ENCODE peak calls at places on chromosomes 13 and 19, in six cellular contexts. D, M, Y, T, K and E are unnamed samples.

GRCh38 chr13:61685683-61686013 is 270.0 kb upstream of the PCDH20 start:
- DNase-seq in T (no peak), D (no peak), Y (no peak), K (no peak), M (no peak), E (no peak)

GRCh38 chr19:1214862-1215731 is 9.5 kb downstream of the STK11 start:
- DNase-seq in T (no peak), D (no peak), K (no peak), M (peak), Y (no peak), E (no peak)

GRCh38 chr19:10617409-10618121 is 7.8 kb upstream of the SLC44A2 start:
- DNase-seq in K (no peak), M (peak), D (peak), T (no peak), Y (no peak), E (no peak)

GRCh38 chr19:16889429-16889882 is 657 bp downstream of the F2RL3 start:
- DNase-seq in K (no peak), Y (no peak), T (no peak), D (no peak), M (no peak), E (no peak)

GRCh38 chr19:11737964-11738745 is 591 bp downstream of the ZNF823 start:
- DNase-seq in Y (peak), M (peak), K (peak), D (peak), T (peak), E (peak)

GRCh38 chr19:16514383-16515019 is 18.3 kb downstream of the C19orf44 start:
- DNase-seq in M (no peak), K (no peak), Y (no peak), T (no peak), D (no peak), E (no peak)

GRCh38 chr13:106589716-106590115 is 21.8 kb upstream of the ARGLU1 start:
- DNase-seq in Y (no peak), T (no peak), K (no peak), M (no peak), D (no peak), E (no peak)

GRCh38 chr19:719636-720377 is 11.1 kb downstream of the PALM start:
- DNase-seq in D (no peak), T (no peak), M (no peak), Y (no peak), K (no peak), E (no peak)

GRCh38 chr19:3459322-3459881 is 20.9 kb downstream of the SMIM24 start:
- DNase-seq in T (no peak), D (peak), Y (no peak), M (no peak), K (no peak), E (no peak)

GRCh38 chr19:13597625-13598024 is 91.3 kb upstream of the CACNA1A start:
- DNase-seq in Y (peak), K (peak), T (peak), D (peak), M (peak), E (peak)

GRCh38 chr19:32368781-32369180 is 23.4 kb downstream of the ZNF507 start:
- DNase-seq in T (no peak), Y (no peak), K (no peak), D (no peak), M (no peak), E (no peak)